ENCODE peak calls at places on chromosomes 6 and 20, in nine cellular contexts. One of them, this sample, is unnamed. For H3K36me3, the result is how much of the 10 kb centered on the place peaks cover.

GRCh38 chr6:83097204-83097603 is 29.7 kb downstream of the DOP1A start:
- DNase-seq in HAP-1: no peak
- DNase-seq in thoracic aorta: no peak
- DNase-seq in psoas muscle: no peak
- DNase-seq in PC-9: no peak
- DNase-seq in adipocyte: peak
- DNase-seq in fibroblast of lung: no peak
- DNase-seq in sigmoid colon: no peak
- DNase-seq in CD8-positive, alpha-beta T cell: no peak
- DNase-seq in this sample: no peak

GRCh38 chr6:132132420-132132819 is 181.2 kb upstream of the CCN2 start:
- DNase-seq in fibroblast of lung: peak
- DNase-seq in thoracic aorta: no peak
- DNase-seq in psoas muscle: no peak
- DNase-seq in HAP-1: no peak
- DNase-seq in CD8-positive, alpha-beta T cell: no peak
- DNase-seq in sigmoid colon: no peak
- DNase-seq in adipocyte: peak
- DNase-seq in PC-9: no peak
- DNase-seq in this sample: no peak

GRCh38 chr20:46218656-46219055 is 89.6 kb downstream of the CDH22 start:
- DNase-seq in HAP-1: no peak
- DNase-seq in fibroblast of lung: no peak
- DNase-seq in PC-9: no peak
- DNase-seq in CD8-positive, alpha-beta T cell: no peak
- DNase-seq in adipocyte: no peak
- DNase-seq in sigmoid colon: no peak
- DNase-seq in psoas muscle: no peak
- DNase-seq in thoracic aorta: no peak
- DNase-seq in this sample: no peak

GRCh38 chr6:134621858-134622257 is 303.9 kb upstream of the SGK1 start:
- DNase-seq in psoas muscle: no peak
- DNase-seq in PC-9: peak
- DNase-seq in adipocyte: peak
- DNase-seq in HAP-1: no peak
- DNase-seq in fibroblast of lung: no peak
- DNase-seq in sigmoid colon: no peak
- DNase-seq in CD8-positive, alpha-beta T cell: no peak
- DNase-seq in thoracic aorta: no peak
- DNase-seq in this sample: no peak

GRCh38 chr20:2164966-2165365 is 63.3 kb downstream of the STK35 start:
- DNase-seq in HAP-1: no peak
- DNase-seq in CD8-positive, alpha-beta T cell: no peak
- DNase-seq in psoas muscle: no peak
- DNase-seq in adipocyte: no peak
- DNase-seq in thoracic aorta: no peak
- DNase-seq in fibroblast of lung: no peak
- DNase-seq in sigmoid colon: no peak
- DNase-seq in PC-9: no peak
- DNase-seq in this sample: no peak

GRCh38 chr20:51749674-51750036 is 18.5 kb downstream of the ATP9A start:
- DNase-seq in thoracic aorta: no peak
- DNase-seq in adipocyte: peak
- DNase-seq in PC-9: no peak
- DNase-seq in HAP-1: no peak
- DNase-seq in psoas muscle: no peak
- DNase-seq in CD8-positive, alpha-beta T cell: no peak
- DNase-seq in sigmoid colon: no peak
- DNase-seq in fibroblast of lung: peak
- DNase-seq in this sample: no peak

GRCh38 chr20:51335329-51335841 is 207.1 kb downstream of the NFATC2 start:
- DNase-seq in psoas muscle: no peak
- DNase-seq in fibroblast of lung: peak
- DNase-seq in thoracic aorta: no peak
- DNase-seq in sigmoid colon: no peak
- DNase-seq in CD8-positive, alpha-beta T cell: no peak
- DNase-seq in HAP-1: no peak
- DNase-seq in adipocyte: peak
- DNase-seq in PC-9: no peak
- DNase-seq in this sample: no peak

GRCh38 chr6:63100066-63100465 is 111.2 kb upstream of the FKBP1C start:
- DNase-seq in fibroblast of lung: no peak
- DNase-seq in CD8-positive, alpha-beta T cell: no peak
- DNase-seq in PC-9: no peak
- DNase-seq in HAP-1: no peak
- DNase-seq in thoracic aorta: no peak
- DNase-seq in sigmoid colon: no peak
- DNase-seq in adipocyte: no peak
- DNase-seq in psoas muscle: no peak
- DNase-seq in this sample: no peak

GRCh38 chr20:38447931-38448675 is 13.0 kb upstream of the SNHG17 start:
- DNase-seq in adipocyte: no peak
- DNase-seq in fibroblast of lung: no peak
- DNase-seq in CD8-positive, alpha-beta T cell: no peak
- DNase-seq in PC-9: no peak
- DNase-seq in thoracic aorta: no peak
- DNase-seq in sigmoid colon: no peak
- DNase-seq in psoas muscle: no peak
- DNase-seq in HAP-1: no peak
- DNase-seq in this sample: no peak

GRCh38 chr6:156694679-156695078 is 82.5 kb upstream of the ARID1B start:
- DNase-seq in CD8-positive, alpha-beta T cell: no peak
- DNase-seq in PC-9: no peak
- DNase-seq in fibroblast of lung: no peak
- DNase-seq in thoracic aorta: no peak
- DNase-seq in adipocyte: no peak
- DNase-seq in psoas muscle: no peak
- DNase-seq in HAP-1: no peak
- DNase-seq in sigmoid colon: no peak
- DNase-seq in this sample: no peak

GRCh38 chr20:46323557-46323956 is 15.3 kb upstream of the CDH22 start:
- DNase-seq in CD8-positive, alpha-beta T cell: no peak
- DNase-seq in fibroblast of lung: no peak
- DNase-seq in psoas muscle: no peak
- DNase-seq in sigmoid colon: no peak
- DNase-seq in adipocyte: no peak
- DNase-seq in HAP-1: no peak
- DNase-seq in PC-9: no peak
- DNase-seq in thoracic aorta: no peak
- DNase-seq in this sample: no peak

GRCh38 chr6:131828946-131829345 is 21.1 kb downstream of the ENPP1 start:
- DNase-seq in psoas muscle: no peak
- DNase-seq in sigmoid colon: no peak
- DNase-seq in CD8-positive, alpha-beta T cell: no peak
- DNase-seq in fibroblast of lung: no peak
- DNase-seq in HAP-1: no peak
- DNase-seq in adipocyte: peak
- DNase-seq in PC-9: no peak
- DNase-seq in thoracic aorta: no peak
- DNase-seq in this sample: no peak

DNA sequence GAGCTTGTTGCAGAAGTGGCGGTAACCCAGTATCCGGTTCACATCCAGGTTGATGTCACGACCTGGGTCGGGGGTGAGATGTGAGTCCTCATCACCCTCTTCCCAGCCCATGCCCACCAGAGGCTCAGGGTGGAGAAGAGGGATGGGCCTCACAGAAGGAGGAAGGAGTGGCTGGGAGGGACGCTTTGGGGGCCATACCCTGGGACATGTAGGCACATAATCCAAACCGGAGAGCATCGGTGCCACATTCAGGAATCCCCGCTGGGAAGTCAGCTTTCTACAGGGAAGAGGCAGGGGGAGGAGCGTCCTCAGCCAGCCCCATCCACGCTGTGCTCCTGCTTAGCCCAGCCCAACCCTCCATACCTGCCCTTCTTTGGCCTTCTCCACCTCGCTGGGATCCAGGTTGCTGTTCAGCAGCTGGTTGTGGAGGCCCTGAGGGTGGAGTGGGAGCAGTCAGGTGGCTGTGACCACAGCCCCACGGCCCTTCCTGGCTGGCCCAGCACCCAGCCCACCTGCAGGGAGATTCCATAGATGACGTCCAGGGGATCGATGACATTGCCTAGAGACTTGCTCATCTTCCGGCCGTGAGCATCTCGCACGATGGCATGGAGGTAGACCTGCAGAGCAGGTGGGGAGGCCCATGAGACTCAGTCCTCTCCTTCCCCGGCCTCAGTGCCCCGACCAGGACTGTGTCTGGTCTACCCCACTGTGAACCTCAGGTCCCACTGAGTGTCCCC is 3.5 kb upstream of the VWA7 start:
- DNase-seq in HAP-1: no peak
- DNase-seq in thoracic aorta: no peak
- DNase-seq in adipocyte: no peak
- DNase-seq in fibroblast of lung: no peak
- DNase-seq in sigmoid colon: no peak
- DNase-seq in PC-9: no peak
- DNase-seq in CD8-positive, alpha-beta T cell: no peak
- DNase-seq in psoas muscle: no peak
- DNase-seq in this sample: no peak
- H3K36me3 ChIP-seq in HAP-1: half or more
- H3K36me3 ChIP-seq in thoracic aorta: under half
- H3K36me3 ChIP-seq in adipocyte: half or more
- H3K36me3 ChIP-seq in fibroblast of lung: under half
- H3K36me3 ChIP-seq in sigmoid colon: half or more
- H3K36me3 ChIP-seq in PC-9: under half
- H3K36me3 ChIP-seq in CD8-positive, alpha-beta T cell: under half
- H3K36me3 ChIP-seq in psoas muscle: under half
- H3K36me3 ChIP-seq in this sample: under half

DNA sequence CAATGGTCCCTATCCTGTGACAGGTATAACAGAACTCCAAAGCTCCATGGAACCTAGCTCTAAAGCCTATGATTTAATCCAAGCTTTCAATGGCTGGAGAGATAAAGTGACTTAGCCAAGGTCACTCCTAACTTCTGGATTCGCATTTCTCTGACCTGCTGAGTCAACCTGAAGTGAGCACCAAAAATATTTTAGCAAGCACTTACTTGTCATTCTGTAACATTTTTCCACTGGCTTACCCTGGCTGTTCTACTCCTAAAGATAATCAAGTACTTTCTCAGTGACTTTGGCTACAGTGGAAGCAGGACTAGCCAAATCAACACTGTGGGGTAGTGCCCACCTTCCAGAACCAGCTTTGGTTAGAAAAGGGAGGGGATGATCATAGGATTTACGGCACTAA is 188.3 kb downstream of the OGFRL1 start:
- DNase-seq in CD8-positive, alpha-beta T cell: no peak
- DNase-seq in HAP-1: no peak
- DNase-seq in fibroblast of lung: no peak
- DNase-seq in adipocyte: no peak
- DNase-seq in PC-9: no peak
- DNase-seq in thoracic aorta: no peak
- DNase-seq in sigmoid colon: no peak
- DNase-seq in psoas muscle: no peak
- DNase-seq in this sample: no peak
- H3K4me3 ChIP-seq in CD8-positive, alpha-beta T cell: no peak
- H3K4me3 ChIP-seq in HAP-1: no peak
- H3K4me3 ChIP-seq in fibroblast of lung: no peak
- H3K4me3 ChIP-seq in adipocyte: peak
- H3K4me3 ChIP-seq in PC-9: no peak
- H3K4me3 ChIP-seq in thoracic aorta: no peak
- H3K4me3 ChIP-seq in sigmoid colon: no peak
- H3K4me3 ChIP-seq in psoas muscle: no peak
- H3K4me3 ChIP-seq in this sample: no peak

GRCh38 chr20:63628246-63628975 is 1.5 kb upstream of the GMEB2 start:
- DNase-seq in adipocyte: peak
- DNase-seq in thoracic aorta: no peak
- DNase-seq in CD8-positive, alpha-beta T cell: peak
- DNase-seq in fibroblast of lung: peak
- DNase-seq in PC-9: peak
- DNase-seq in sigmoid colon: peak
- DNase-seq in psoas muscle: peak
- DNase-seq in HAP-1: peak
- DNase-seq in this sample: peak

GRCh38 chr20:63625771-63626423 is 1.0 kb downstream of the GMEB2 start:
- DNase-seq in HAP-1: no peak
- DNase-seq in PC-9: no peak
- DNase-seq in thoracic aorta: no peak
- DNase-seq in fibroblast of lung: peak
- DNase-seq in psoas muscle: no peak
- DNase-seq in CD8-positive, alpha-beta T cell: peak
- DNase-seq in sigmoid colon: no peak
- DNase-seq in adipocyte: peak
- DNase-seq in this sample: peak

GRCh38 chr20:63627700-63628245 is 872 bp upstream of the GMEB2 start:
- DNase-seq in thoracic aorta: no peak
- DNase-seq in fibroblast of lung: no peak
- DNase-seq in adipocyte: no peak
- DNase-seq in HAP-1: no peak
- DNase-seq in sigmoid colon: no peak
- DNase-seq in psoas muscle: no peak
- DNase-seq in CD8-positive, alpha-beta T cell: no peak
- DNase-seq in PC-9: no peak
- DNase-seq in this sample: peak

GRCh38 chr20:63627129-63627699 is 313 bp upstream of the GMEB2 start:
- DNase-seq in thoracic aorta: peak
- DNase-seq in adipocyte: peak
- DNase-seq in psoas muscle: peak
- DNase-seq in HAP-1: peak
- DNase-seq in CD8-positive, alpha-beta T cell: peak
- DNase-seq in fibroblast of lung: peak
- DNase-seq in sigmoid colon: peak
- DNase-seq in PC-9: peak
- DNase-seq in this sample: peak

GRCh38 chr20:63626424-63627128 is at the start of gene GMEB2:
- DNase-seq in CD8-positive, alpha-beta T cell: no peak
- DNase-seq in fibroblast of lung: peak
- DNase-seq in thoracic aorta: no peak
- DNase-seq in sigmoid colon: peak
- DNase-seq in PC-9: no peak
- DNase-seq in HAP-1: peak
- DNase-seq in psoas muscle: peak
- DNase-seq in adipocyte: peak
- DNase-seq in this sample: peak
- H3K36me3 ChIP-seq in CD8-positive, alpha-beta T cell: under half
- H3K36me3 ChIP-seq in fibroblast of lung: under half
- H3K36me3 ChIP-seq in thoracic aorta: under half
- H3K36me3 ChIP-seq in sigmoid colon: under half
- H3K36me3 ChIP-seq in PC-9: under half
- H3K36me3 ChIP-seq in HAP-1: under half
- H3K36me3 ChIP-seq in psoas muscle: under half
- H3K36me3 ChIP-seq in adipocyte: under half
- H3K36me3 ChIP-seq in this sample: under half

DNA sequence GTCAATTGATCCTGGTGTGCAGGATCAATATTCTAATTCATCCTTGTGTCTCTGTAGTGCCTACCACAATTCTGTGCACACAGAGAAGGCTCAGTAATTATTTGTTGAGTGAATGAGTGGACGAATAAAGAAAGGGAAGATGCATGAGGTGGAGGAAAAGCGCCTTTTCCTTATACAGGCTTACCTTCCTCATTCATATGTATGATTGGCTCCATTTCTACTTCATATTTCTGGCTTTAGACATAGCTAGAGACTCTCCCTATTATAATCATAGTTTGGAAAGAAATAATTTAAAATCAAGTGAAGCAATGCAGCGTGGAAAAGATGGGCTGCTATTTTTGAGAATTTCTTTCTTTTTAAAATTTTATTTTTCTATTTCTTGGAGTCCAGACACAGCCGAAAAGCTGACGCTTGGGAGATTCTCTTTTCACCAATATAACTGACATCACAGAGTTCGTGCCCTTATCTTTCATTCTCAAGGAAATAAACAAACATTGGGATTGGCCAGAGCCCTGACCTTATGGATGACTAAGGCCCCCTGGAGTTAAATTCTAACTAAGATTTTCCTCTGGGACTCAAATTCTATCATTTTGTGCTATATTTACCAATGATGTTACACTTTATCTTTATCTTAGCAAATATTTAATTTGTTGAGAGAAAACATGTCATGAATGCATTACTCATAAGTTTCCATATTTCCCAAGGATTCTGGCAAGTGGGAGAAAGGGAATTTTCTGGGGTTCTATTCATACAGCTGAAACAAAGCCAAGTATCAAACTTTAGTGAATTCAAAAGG is 48.1 kb downstream of the PRL start:
- DNase-seq in HAP-1: no peak
- DNase-seq in adipocyte: peak
- DNase-seq in PC-9: no peak
- DNase-seq in CD8-positive, alpha-beta T cell: no peak
- DNase-seq in thoracic aorta: no peak
- DNase-seq in sigmoid colon: no peak
- DNase-seq in psoas muscle: no peak
- DNase-seq in fibroblast of lung: peak
- DNase-seq in this sample: no peak
- H3K4me3 ChIP-seq in HAP-1: no peak
- H3K4me3 ChIP-seq in adipocyte: peak
- H3K4me3 ChIP-seq in PC-9: no peak
- H3K4me3 ChIP-seq in CD8-positive, alpha-beta T cell: no peak
- H3K4me3 ChIP-seq in thoracic aorta: no peak
- H3K4me3 ChIP-seq in sigmoid colon: no peak
- H3K4me3 ChIP-seq in psoas muscle: no peak
- H3K4me3 ChIP-seq in fibroblast of lung: no peak
- H3K4me3 ChIP-seq in this sample: no peak

This sample was measured in left lung.